ENCODE peak calls at places on chromosome 14, in ten cellular contexts. E is esophagus muscularis mucosa; I is gastrocnemius medialis; O is CD8-positive, alpha-beta memory T cell; S is GM23248; R is ovary; Q is heart left ventricle; X is lower lobe of right lung; C is Caco-2; T is sigmoid colon. J is an unnamed sample. For H3K27me3 and H3K9me3, the result is how much of the 10 kb centered on the place peaks cover.

GRCh38 chr14:51093371-51094281 is 1.3 kb downstream of the TRIM9 start:
- DNase-seq in Q (peak), S (no peak), E (no peak), T (peak), O (peak), X (no peak), I (no peak), R (peak), C (no peak), J (peak)

GRCh38 chr14:68665792-68666195 is 127.1 kb downstream of the ZFP36L1 start:
- DNase-seq in C (no peak), Q (no peak), I (no peak), R (no peak), S (no peak), E (no peak), T (no peak), O (no peak), X (no peak), J (no peak)

GRCh38 chr14:54582334-54582733 is 15.4 kb downstream of the SAMD4A start:
- DNase-seq in X (no peak), O (no peak), I (no peak), C (no peak), T (no peak), R (no peak), E (no peak), Q (no peak), S (no peak), J (no peak)

GRCh38 chr14:64756712-64757111 is 52.5 kb downstream of the PLEKHG3 start:
- DNase-seq in T (no peak), R (peak), C (no peak), I (no peak), E (no peak), X (peak), S (no peak), Q (no peak), O (peak), J (no peak)

GRCh38 chr14:21095430-21096205 is 2.8 kb downstream of the ZNF219 start:
- DNase-seq in O (no peak), C (no peak), E (no peak), I (no peak), S (peak), R (no peak), T (no peak), Q (no peak), X (no peak), J (no peak)

GRCh38 chr14:99753225-99754140 is 39.7 kb upstream of the EML1 start:
- DNase-seq in R (no peak), S (peak), X (peak), T (no peak), E (no peak), C (no peak), O (peak), I (no peak), Q (no peak), J (no peak)

GRCh38 chr14:50335389-50335788 is 23.3 kb downstream of the DMAC2L start:
- DNase-seq in Q (no peak), X (no peak), R (peak), S (peak), I (peak), T (peak), O (no peak), C (peak), E (peak), J (no peak)

GRCh38 chr14:69424139-69424923 is 25.8 kb downstream of the SLC39A9 start:
- DNase-seq in O (no peak), C (no peak), Q (no peak), R (no peak), E (no peak), S (peak), I (no peak), T (no peak), X (no peak), J (no peak)

GRCh38 chr14:68789798-68790655 is 2.8 kb downstream of the ZFP36L1 start:
- DNase-seq in C (no peak), R (peak), T (peak), X (no peak), E (no peak), S (peak), I (no peak), Q (no peak), O (no peak), J (no peak)

GRCh38 chr14:101215936-101216335 is 312.4 kb upstream of the RTL1 start:
- DNase-seq in S (no peak), R (peak), C (no peak), X (peak), T (peak), O (peak), Q (no peak), E (peak), I (no peak), J (no peak)

GRCh38 chr14:69475194-69475818 is 9.2 kb upstream of the PLEKHD1 start:
- DNase-seq in R (no peak), I (no peak), O (no peak), T (no peak), X (no peak), Q (no peak), E (no peak), C (peak), S (peak), J (peak)

GRCh38 chr14:59189281-59189821 is 884 bp downstream of the DAAM1 start:
- DNase-seq in S (peak), C (peak), T (no peak), I (no peak), E (no peak), R (no peak), Q (peak), O (peak), X (peak), J (no peak)

GRCh38 chr14:99724196-99724891 is 40.2 kb downstream of the CYP46A1 start:
- DNase-seq in Q (peak), C (no peak), O (peak), X (peak), R (peak), E (no peak), I (no peak), S (no peak), T (no peak), J (no peak)

GRCh38 chr14:99586054-99586760 is 17.8 kb downstream of the CCDC85C start:
- DNase-seq in I (no peak), T (no peak), X (no peak), Q (no peak), E (no peak), R (no peak), O (no peak), C (no peak), S (no peak), J (no peak)

GRCh38 chr14:56002876-56003625 is 115.2 kb upstream of the PELI2 start:
- DNase-seq in Q (no peak), C (no peak), I (no peak), O (peak), S (no peak), R (no peak), E (no peak), X (no peak), T (no peak), J (no peak)

GRCh38 chr14:35766700-35767082 is 42.4 kb downstream of the RALGAPA1 start:
- DNase-seq in Q (no peak), I (no peak), S (no peak), C (no peak), O (no peak), R (no peak), E (no peak), X (no peak), T (no peak), J (no peak)

GRCh38 chr14:54329082-54329695 is 67.6 kb upstream of the CDKN3 start:
- DNase-seq in I (no peak), T (no peak), E (no peak), C (peak), S (peak), O (no peak), Q (no peak), R (peak), X (no peak), J (peak)

GRCh38 chr14:24372701-24373416 is 4.9 kb downstream of the NFATC4 start:
- DNase-seq in S (no peak), R (no peak), O (no peak), I (peak), X (no peak), C (no peak), T (no peak), Q (peak), E (no peak), J (peak)

GRCh38 chr14:61616524-61617185 is 78.7 kb upstream of the HIF1A start:
- DNase-seq in I (no peak), E (no peak), O (no peak), R (no peak), S (peak), X (no peak), Q (no peak), C (no peak), T (no peak), J (peak)

GRCh38 chr14:39467889-39468524 is 35.8 kb upstream of the FBXO33 start:
- DNase-seq in O (no peak), X (no peak), Q (no peak), I (no peak), T (no peak), C (peak), R (no peak), S (peak), E (no peak), J (no peak)

GRCh38 chr14:57818511-57818910 is 47.4 kb downstream of the SLC35F4 start:
- DNase-seq in I (no peak), O (no peak), X (no peak), C (no peak), S (no peak), T (no peak), Q (no peak), R (no peak), E (no peak), J (no peak)

GRCh38 chr14:37253905-37254304 is 56.2 kb downstream of the MIPOL1 start:
- DNase-seq in E (no peak), R (no peak), Q (no peak), O (no peak), C (no peak), T (no peak), I (no peak), S (peak), X (no peak), J (peak)

DNA sequence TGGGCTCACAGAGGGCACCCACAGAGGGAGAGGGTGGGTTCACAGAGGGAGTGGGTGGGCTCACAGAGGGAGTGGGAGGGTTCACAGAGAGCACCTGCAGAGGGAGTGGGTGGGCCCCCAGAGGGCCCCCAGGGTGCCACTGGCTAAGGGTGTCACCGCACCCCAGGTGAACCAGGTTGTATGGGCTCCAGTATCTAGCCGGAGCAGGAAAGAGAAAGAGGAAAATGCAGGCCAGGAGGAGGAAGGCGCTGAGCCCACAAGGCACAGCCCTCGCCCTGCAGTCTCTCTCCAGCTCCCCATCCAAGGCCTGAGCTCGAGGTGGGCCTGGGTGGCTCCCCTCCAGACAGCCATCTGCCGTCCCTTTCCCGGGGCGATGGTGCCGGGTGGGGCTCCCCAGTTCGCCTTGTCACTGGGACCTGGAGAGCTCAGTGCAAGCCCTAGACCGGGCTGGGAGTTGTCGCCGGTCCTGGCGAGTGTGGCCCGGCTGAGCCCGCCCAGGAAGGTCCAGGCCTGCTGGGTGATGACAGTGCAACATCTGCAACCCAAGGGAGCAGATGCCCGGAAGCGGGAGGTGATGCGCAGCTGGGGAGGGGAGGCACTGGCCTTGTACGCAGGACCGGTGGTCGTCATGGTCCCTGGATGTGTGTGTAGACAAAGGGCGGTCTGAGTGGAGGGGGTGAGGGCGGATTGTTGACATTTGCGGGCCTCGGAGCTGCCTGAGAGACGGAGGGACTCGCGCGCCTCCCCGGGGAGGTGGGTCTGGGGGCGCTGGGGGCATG is 760 bp downstream of the TMEM179 start:
- DNase-seq in O (no peak), Q (peak), C (no peak), X (peak), E (no peak), I (no peak), S (no peak), R (peak), T (peak), J (no peak)
- H3K27me3 ChIP-seq in O (under half), Q (under half), C (under half), X (half or more), E (under half), I (half or more), S (under half), R (under half), T (half or more), J (under half)

DNA sequence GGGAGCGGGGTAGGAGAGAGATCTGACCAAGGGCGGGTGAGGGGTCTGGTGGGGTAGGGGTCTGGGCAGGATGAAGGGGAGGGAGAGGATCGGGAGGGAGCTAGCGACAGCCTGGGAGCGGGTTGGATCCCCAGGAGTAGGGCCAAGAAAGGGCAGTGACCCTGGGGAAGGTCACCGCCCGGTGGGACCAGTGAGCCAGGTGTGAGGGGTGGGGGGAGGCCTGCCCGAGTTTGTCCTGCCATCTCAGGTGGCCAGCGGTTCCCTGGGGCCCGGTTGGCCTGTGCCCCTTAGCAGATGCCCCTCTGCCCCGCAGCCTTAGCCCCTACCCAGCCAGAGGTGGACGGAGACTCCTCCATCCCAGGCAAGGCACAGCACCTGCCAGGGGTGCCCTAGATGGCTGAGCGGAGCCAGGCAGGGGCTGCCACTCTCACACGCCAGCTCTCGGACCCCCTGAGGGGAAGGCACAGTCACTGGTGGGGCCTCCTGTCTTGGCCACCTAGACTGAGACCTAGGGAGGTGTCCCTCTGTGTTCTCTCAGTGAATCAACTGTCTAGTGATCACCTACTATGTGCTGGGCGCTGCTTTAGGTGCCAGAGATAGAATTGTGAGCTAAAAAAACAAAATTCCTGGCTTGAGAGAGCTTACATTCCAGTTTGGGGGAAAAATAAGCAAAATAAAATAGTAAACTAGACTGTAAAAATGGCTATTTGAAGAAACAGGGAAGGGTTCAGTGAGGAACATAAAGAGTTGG is 631 bp upstream of the TTC7B start:
- DNase-seq in C (no peak), E (no peak), R (peak), Q (peak), T (no peak), O (no peak), S (no peak), I (no peak), X (no peak), J (no peak)
- H3K4me3 ChIP-seq in C (peak), E (peak), R (peak), Q (peak), T (peak), O (no peak), S (no peak), I (peak), X (peak), J (no peak)

GRCh38 chr14:106395460-106396050 is 869.2 kb downstream of the TMEM121 start:
- DNase-seq in C (no peak), R (no peak), S (no peak), X (no peak), Q (no peak), T (no peak), E (no peak), O (no peak), I (no peak), J (no peak)

GRCh38 chr14:106393742-106394141 is 867.4 kb downstream of the TMEM121 start:
- DNase-seq in S (no peak), O (no peak), T (no peak), E (no peak), R (no peak), Q (no peak), C (no peak), I (no peak), X (no peak), J (no peak)

GRCh38 chr14:106390401-106390800 is 864.0 kb downstream of the TMEM121 start:
- DNase-seq in R (no peak), E (no peak), C (no peak), O (no peak), S (no peak), I (no peak), X (no peak), T (no peak), Q (no peak), J (no peak)

GRCh38 chr14:106390947-106391346 is 864.6 kb downstream of the TMEM121 start:
- DNase-seq in S (no peak), Q (no peak), O (no peak), R (no peak), X (no peak), T (no peak), I (no peak), E (no peak), C (no peak), J (no peak)
- H3K9me3 ChIP-seq in S (under half), Q (under half), O (under half), R (under half), X (under half), T (under half), I (under half), E (under half), C (under half), J (under half)

GRCh38 chr14:96588410-96589249 is 86.4 kb downstream of the PAPOLA start:
- DNase-seq in X (no peak), I (no peak), S (no peak), C (no peak), E (peak), O (no peak), Q (no peak), T (peak), R (no peak), J (no peak)

GRCh38 chr14:96587823-96588385 is 85.7 kb downstream of the PAPOLA start:
- DNase-seq in C (no peak), O (no peak), E (peak), I (no peak), R (no peak), X (no peak), Q (no peak), T (peak), S (no peak), J (no peak)

GRCh38 chr14:96592591-96593388 is 90.6 kb downstream of the PAPOLA start:
- DNase-seq in S (peak), I (no peak), Q (peak), E (no peak), C (no peak), O (peak), T (peak), X (peak), R (no peak), J (no peak)

GRCh38 chr14:96589577-96589976 is 87.4 kb downstream of the PAPOLA start:
- DNase-seq in C (no peak), Q (no peak), R (no peak), X (no peak), O (no peak), E (no peak), T (peak), S (no peak), I (no peak), J (no peak)

DNA sequence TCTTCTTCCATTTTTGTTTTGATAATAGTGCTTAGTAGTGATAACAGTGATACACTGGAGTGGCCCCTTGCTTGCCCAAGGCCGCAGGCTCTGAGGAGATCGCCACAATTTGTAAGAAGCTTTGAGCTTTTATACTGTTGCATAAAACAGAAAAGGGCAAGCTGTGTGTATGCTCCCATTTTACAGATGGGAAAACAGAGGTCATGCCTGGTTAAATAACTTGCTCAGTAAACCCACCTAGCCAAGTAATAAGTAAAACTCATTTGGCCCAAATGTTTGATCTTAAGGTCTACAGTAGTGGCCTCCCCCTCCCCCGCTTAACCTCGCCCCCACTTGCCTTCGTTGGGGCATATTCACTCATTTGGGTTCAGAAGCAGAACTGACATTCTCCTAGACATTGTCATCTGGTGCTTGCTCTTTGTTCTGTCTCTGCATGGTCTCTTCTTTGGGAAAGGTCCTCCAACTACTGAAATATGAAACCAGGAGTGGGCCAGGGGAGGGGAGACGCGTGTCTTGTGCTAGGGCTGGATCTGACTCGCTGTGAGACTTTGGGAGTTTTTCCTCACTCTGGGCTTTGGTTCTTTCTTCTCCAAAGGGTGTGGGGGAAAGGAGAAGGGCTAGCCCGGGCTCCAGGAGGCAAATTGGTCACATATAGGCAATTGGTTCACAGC is 88.1 kb downstream of the PAPOLA start:
- DNase-seq in T (peak), S (no peak), Q (no peak), O (no peak), X (no peak), C (no peak), I (no peak), E (no peak), R (no peak), J (no peak)
- H3K27me3 ChIP-seq in T (half or more), S (under half), Q (under half), O (under half), X (under half), C (under half), I (under half), E (under half), R (under half), J (under half)

GRCh38 chr14:74249433-74250375 is 10.5 kb downstream of the VSX2 start:
- DNase-seq in E (no peak), X (no peak), S (no peak), I (no peak), Q (no peak), R (no peak), C (no peak), T (no peak), O (no peak), J (no peak)

GRCh38 chr14:74246561-74246960 is 7.3 kb downstream of the VSX2 start:
- DNase-seq in S (no peak), R (no peak), C (no peak), T (no peak), E (no peak), O (no peak), X (no peak), Q (no peak), I (no peak), J (no peak)

GRCh38 chr14:74248036-74248435 is 8.8 kb downstream of the VSX2 start:
- DNase-seq in T (no peak), I (no peak), C (no peak), E (no peak), X (no peak), Q (no peak), S (no peak), O (no peak), R (no peak), J (no peak)

GRCh38 chr14:74255281-74255680 is 16.0 kb downstream of the VSX2 start:
- DNase-seq in I (no peak), Q (no peak), O (no peak), R (no peak), T (no peak), C (no peak), X (no peak), E (no peak), S (no peak), J (no peak)

DNA sequence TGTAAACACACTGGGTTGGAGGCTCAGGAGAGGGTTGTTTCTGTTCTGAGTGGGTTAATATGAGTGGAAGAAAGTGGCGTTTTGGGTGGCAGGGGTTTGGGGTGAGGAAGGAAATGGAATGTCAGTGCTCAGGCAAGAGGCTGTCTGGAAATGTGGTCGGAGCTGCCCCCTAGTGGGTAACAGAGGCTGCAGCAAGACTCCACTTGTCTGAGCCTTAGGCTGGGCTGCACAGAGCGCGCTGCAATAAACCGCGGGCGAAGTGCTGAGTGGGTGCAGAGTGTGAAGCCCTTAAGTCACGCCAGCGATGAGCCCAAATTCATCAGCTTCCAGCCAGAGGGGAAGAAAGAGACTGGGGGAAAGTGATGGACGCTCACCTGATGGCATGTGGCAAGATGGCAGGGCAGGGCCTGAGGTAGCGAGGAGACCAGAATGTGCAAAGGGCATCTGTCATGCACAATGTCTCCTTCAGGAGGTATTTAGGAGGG is 12.3 kb downstream of the VSX2 start:
- DNase-seq in X (peak), T (peak), R (peak), E (no peak), C (peak), I (peak), O (peak), S (peak), Q (peak), J (peak)
- H3K4me3 ChIP-seq in X (peak), T (peak), R (no peak), E (peak), C (peak), I (peak), O (peak), S (peak), Q (peak), J (peak)

GRCh38 chr14:105899071-105899641 is 372.8 kb downstream of the TMEM121 start:
- DNase-seq in S (no peak), X (no peak), T (no peak), E (no peak), O (peak), Q (peak), I (no peak), R (no peak), C (no peak), J (no peak)
- H3K9me3 ChIP-seq in S (under half), X (under half), T (under half), E (under half), O (under half), Q (under half), I (under half), R (under half), C (under half), J (under half)